ENCODE peak calls at places on chromosomes 4 and X, in four cellular contexts. H, C, S and G are unnamed samples.

GRCh38 chr4:155787113-155787710 is 28.4 kb downstream of the GUCY1B1 start:
- DNase-seq in H (no peak), C (peak), S (peak), G (peak)

GRCh38 chrX:11239230-11239629 is 54.0 kb upstream of the AMELX start:
- DNase-seq in H (no peak), C (peak), S (no peak), G (no peak)

GRCh38 chr4:82380344-82380743 is 6.6 kb upstream of the HNRNPD start:
- DNase-seq in H (no peak), C (no peak), S (no peak), G (no peak)

GRCh38 chr4:110211007-110211769 is 12.8 kb upstream of the ELOVL6 start:
- DNase-seq in H (no peak), C (peak), S (no peak), G (peak)

GRCh38 chr4:84644087-84644486 is 61.2 kb downstream of the CDS1 start:
- DNase-seq in H (no peak), C (peak), S (no peak), G (no peak)

GRCh38 chrX:107677501-107677901 is 49.2 kb downstream of the PRPS1 start:
- DNase-seq in H (no peak), C (peak), S (peak), G (no peak)

GRCh38 chr4:2828758-2829181 is 14.9 kb upstream of the ADD1 start:
- DNase-seq in H (no peak), C (no peak), S (no peak), G (no peak)

GRCh38 chr4:151524610-151525009 is 115.6 kb downstream of the FHIP1A start:
- DNase-seq in H (no peak), C (no peak), S (peak), G (no peak)

GRCh38 chr4:102438396-102438795 is 62.8 kb upstream of the NFKB1 start:
- DNase-seq in H (no peak), C (peak), S (no peak), G (no peak)